ENCODE peak calls at places on chromosomes 6 and 20, in nine cellular contexts. M is kidney tubule cell; Q is heart left ventricle; G is pancreas; V is NCI-H748 treated with DMSO at 0.1 percent for 48 hours; P is EL; J is cardiac fibroblast; R is stimulated activated CD8-positive, alpha-beta memory T cell treated with anti-CD3 and anti-CD28 coated beads, Interleukin-15, amount 100 ng/mL, for 1 hour; O is foreskin keratinocyte. K is an unnamed sample.

GRCh38 chr20:19945732-19946670 is 71.2 kb upstream of the NAA20 start:
- DNase-seq in M (no peak), Q (no peak), G (peak; percentile 67), V (no peak), P (no peak), J (no peak), R (no peak), O (no peak), K (no peak)

GRCh38 chr6:17527076-17527475 is 73.0 kb upstream of the FAM8A1 start:
- DNase-seq in M (no peak), Q (no peak), G (no peak), V (no peak), P (no peak), J (no peak), R (no peak), O (no peak), K (no peak)

GRCh38 chr6:150091466-150091865 is 22.5 kb upstream of the ULBP3 start:
- DNase-seq in M (no peak), Q (no peak), G (no peak), V (no peak), P (no peak), J (no peak), R (no peak), O (no peak), K (no peak)

GRCh38 chr6:119590066-119590465 is 240.5 kb upstream of the MAN1A1 start:
- DNase-seq in M (no peak), Q (no peak), G (no peak), V (no peak), P (no peak), J (no peak), R (no peak), O (no peak), K (no peak)

GRCh38 chr20:2467412-2467811 is 3.2 kb downstream of the SNRPB start:
- DNase-seq in M (no peak), Q (no peak), G (no peak), V (no peak), P (no peak), J (no peak), R (no peak), O (no peak), K (no peak)

GRCh38 chr20:34896086-34896551 is 19.7 kb downstream of the ACSS2 start:
- DNase-seq in M (no peak), Q (peak; percentile 52), G (no peak), V (no peak), P (peak; percentile 37), J (no peak), R (no peak), O (no peak), K (no peak)

GRCh38 chr6:19734519-19734918 is 102.7 kb upstream of the ID4 start:
- DNase-seq in M (no peak), Q (no peak), G (no peak), V (no peak), P (no peak), J (no peak), R (no peak), O (no peak), K (peak; percentile 42)

GRCh38 chr6:157054531-157054979 is 268.8 kb downstream of the TMEM242 start:
- DNase-seq in M (no peak), Q (no peak), G (no peak), V (no peak), P (no peak), J (no peak), R (no peak), O (no peak), K (no peak)

GRCh38 chr6:75113446-75113845 is 92.4 kb downstream of the COL12A1 start:
- DNase-seq in M (no peak), Q (no peak), G (no peak), V (no peak), P (no peak), J (no peak), R (no peak), O (no peak), K (no peak)

GRCh38 chr6:3046295-3046694 is 22.0 kb upstream of the RIPK1 start:
- DNase-seq in M (no peak), Q (no peak), G (no peak), V (no peak), P (peak; percentile 20), J (no peak), R (no peak), O (no peak), K (no peak)

GRCh38 chr6:168095171-168095691 is 16.2 kb upstream of the FRMD1 start:
- DNase-seq in M (no peak), Q (no peak), G (no peak), V (no peak), P (no peak), J (no peak), R (no peak), O (no peak), K (no peak)

GRCh38 chr6:13711384-13711725 is 280 bp downstream of the RANBP9 start:
- DNase-seq in M (no peak), Q (no peak), G (no peak), V (no peak), P (peak; percentile 77), J (no peak), R (peak; percentile 21), O (no peak), K (no peak)

GRCh38 chr6:152595507-152595906 is 41.7 kb downstream of the SYNE1 start:
- DNase-seq in M (no peak), Q (no peak), G (no peak), V (no peak), P (no peak), J (peak; percentile 33), R (no peak), O (no peak), K (peak; percentile 51)

GRCh38 chr6:150622941-150623874 is 23.5 kb downstream of the PLEKHG1 start:
- DNase-seq in M (no peak), Q (no peak), G (no peak), V (peak; percentile 35), P (no peak), J (no peak), R (no peak), O (no peak), K (no peak)

GRCh38 chr6:130245267-130245666 is 22.5 kb upstream of the SAMD3 start:
- DNase-seq in M (no peak), Q (no peak), G (no peak), V (no peak), P (no peak), J (no peak), R (no peak), O (no peak), K (no peak)

GRCh38 chr20:8153281-8153908 is 21.3 kb downstream of the PLCB1 start:
- DNase-seq in M (peak; percentile 30), Q (no peak), G (no peak), V (no peak), P (peak; percentile 31), J (peak; percentile 59), R (no peak), O (no peak), K (no peak)

GRCh38 chr6:168347615-168348014 is 28.0 kb upstream of the DACT2 start:
- DNase-seq in M (no peak), Q (no peak), G (no peak), V (no peak), P (no peak), J (no peak), R (no peak), O (no peak), K (no peak)

GRCh38 chr6:18609715-18610114 is 222.6 kb downstream of the RNF144B start:
- DNase-seq in M (peak; percentile 34), Q (no peak), G (no peak), V (no peak), P (no peak), J (no peak), R (no peak), O (no peak), K (no peak)

GRCh38 chr20:20593447-20594170 is 118.8 kb downstream of the RALGAPA2 start:
- DNase-seq in M (peak; percentile 33), Q (no peak), G (no peak), V (peak; percentile 85), P (peak; percentile 43), J (peak; percentile 74), R (no peak), O (peak; percentile 2), K (peak; percentile 91)

GRCh38 chr6:43278524-43279078 is 19.5 kb upstream of the SLC22A7 start:
- DNase-seq in M (peak; percentile 84), Q (no peak), G (no peak), V (no peak), P (peak; percentile 74), J (peak; percentile 13), R (no peak), O (no peak), K (no peak)

GRCh38 chr6:654136-654535 is 2.8 kb downstream of the HUS1B start:
- DNase-seq in M (no peak), Q (no peak), G (no peak), V (no peak), P (no peak), J (peak; percentile 18), R (no peak), O (no peak), K (no peak)

GRCh38 chr20:46206025-46206424 is 87.9 kb downstream of the CD40 start:
- DNase-seq in M (peak; percentile 68), Q (peak; percentile 45), G (peak; percentile 50), V (no peak), P (peak; percentile 75), J (peak; percentile 70), R (no peak), O (no peak), K (no peak)

GRCh38 chr6:113969888-113970807 is 800 bp downstream of the HDAC2 start:
- DNase-seq in M (peak; percentile 59), Q (peak; percentile 59), G (peak; percentile 64), V (peak; percentile 35), P (peak; percentile 47), J (peak; percentile 26), R (peak; percentile 17), O (peak; percentile 7), K (peak; percentile 73)

GRCh38 chr20:44084439-44084838 is 102.5 kb downstream of the JPH2 start:
- DNase-seq in M (no peak), Q (no peak), G (no peak), V (no peak), P (no peak), J (no peak), R (no peak), O (no peak), K (no peak)